ENCODE peak calls at places on chromosomes 6 and 20, in nine cellular contexts. One of them, this sample, is unnamed.

GRCh38 chr6:43780293-43780692 is 10.3 kb downstream of the VEGFA start:
- DNase-seq in T-helper 1 cell: no peak
- DNase-seq in lower lobe of right lung: no peak
- DNase-seq in neuronal stem cell: no peak
- DNase-seq in cardiac muscle cell: no peak
- DNase-seq in GF-D8: no peak
- DNase-seq in T-helper 17 cell: no peak
- DNase-seq in transverse colon: no peak
- DNase-seq in H9: no peak
- DNase-seq in this sample: no peak

GRCh38 chr6:5787054-5787720 is 219.5 kb downstream of the NRN1 start:
- DNase-seq in transverse colon: no peak
- DNase-seq in neuronal stem cell: no peak
- DNase-seq in H9: no peak
- DNase-seq in GF-D8: no peak
- DNase-seq in T-helper 1 cell: no peak
- DNase-seq in cardiac muscle cell: no peak
- DNase-seq in lower lobe of right lung: no peak
- DNase-seq in T-helper 17 cell: no peak
- DNase-seq in this sample: no peak

GRCh38 chr20:63102720-63103375 is 96.1 kb upstream of the BHLHE23 start:
- DNase-seq in lower lobe of right lung: peak
- DNase-seq in neuronal stem cell: no peak
- DNase-seq in T-helper 1 cell: peak
- DNase-seq in T-helper 17 cell: peak
- DNase-seq in transverse colon: peak
- DNase-seq in H9: no peak
- DNase-seq in cardiac muscle cell: peak
- DNase-seq in GF-D8: peak
- DNase-seq in this sample: no peak

GRCh38 chr6:129110687-129111343 is 227.9 kb downstream of the LAMA2 start:
- DNase-seq in T-helper 17 cell: no peak
- DNase-seq in transverse colon: no peak
- DNase-seq in lower lobe of right lung: no peak
- DNase-seq in GF-D8: no peak
- DNase-seq in neuronal stem cell: no peak
- DNase-seq in H9: no peak
- DNase-seq in cardiac muscle cell: peak
- DNase-seq in T-helper 1 cell: no peak
- DNase-seq in this sample: no peak

GRCh38 chr6:33607126-33607783 is 13.9 kb upstream of the ITPR3 start:
- DNase-seq in lower lobe of right lung: no peak
- DNase-seq in cardiac muscle cell: no peak
- DNase-seq in H9: no peak
- DNase-seq in neuronal stem cell: no peak
- DNase-seq in T-helper 17 cell: no peak
- DNase-seq in transverse colon: no peak
- DNase-seq in T-helper 1 cell: no peak
- DNase-seq in GF-D8: no peak
- DNase-seq in this sample: no peak

GRCh38 chr6:136085370-136086115 is 164.6 kb downstream of the MTFR2 start:
- DNase-seq in lower lobe of right lung: no peak
- DNase-seq in T-helper 17 cell: no peak
- DNase-seq in H9: no peak
- DNase-seq in cardiac muscle cell: no peak
- DNase-seq in transverse colon: no peak
- DNase-seq in neuronal stem cell: no peak
- DNase-seq in GF-D8: no peak
- DNase-seq in T-helper 1 cell: no peak
- DNase-seq in this sample: no peak

GRCh38 chr6:167699141-167700036 is 127.3 kb upstream of the AFDN start:
- DNase-seq in lower lobe of right lung: peak
- DNase-seq in T-helper 1 cell: no peak
- DNase-seq in transverse colon: peak
- DNase-seq in cardiac muscle cell: peak
- DNase-seq in neuronal stem cell: no peak
- DNase-seq in GF-D8: peak
- DNase-seq in H9: no peak
- DNase-seq in T-helper 17 cell: no peak
- DNase-seq in this sample: no peak

GRCh38 chr20:32877507-32877906 is 18.8 kb downstream of the EFCAB8 start:
- DNase-seq in H9: no peak
- DNase-seq in T-helper 1 cell: no peak
- DNase-seq in transverse colon: no peak
- DNase-seq in cardiac muscle cell: peak
- DNase-seq in GF-D8: no peak
- DNase-seq in lower lobe of right lung: no peak
- DNase-seq in T-helper 17 cell: no peak
- DNase-seq in neuronal stem cell: no peak
- DNase-seq in this sample: no peak

GRCh38 chr6:130788954-130789353 is 38.3 kb upstream of the SMLR1 start:
- DNase-seq in T-helper 17 cell: no peak
- DNase-seq in T-helper 1 cell: no peak
- DNase-seq in lower lobe of right lung: no peak
- DNase-seq in cardiac muscle cell: no peak
- DNase-seq in transverse colon: no peak
- DNase-seq in GF-D8: no peak
- DNase-seq in neuronal stem cell: no peak
- DNase-seq in H9: no peak
- DNase-seq in this sample: no peak

GRCh38 chr6:139308936-139309603 is 17.3 kb upstream of the TXLNB start:
- DNase-seq in GF-D8: no peak
- DNase-seq in cardiac muscle cell: peak
- DNase-seq in lower lobe of right lung: no peak
- DNase-seq in T-helper 17 cell: no peak
- DNase-seq in T-helper 1 cell: no peak
- DNase-seq in H9: no peak
- DNase-seq in transverse colon: peak
- DNase-seq in neuronal stem cell: no peak
- DNase-seq in this sample: no peak

GRCh38 chr6:168061269-168062210 is 17.5 kb downstream of the FRMD1 start:
- DNase-seq in cardiac muscle cell: no peak
- DNase-seq in T-helper 17 cell: no peak
- DNase-seq in H9: no peak
- DNase-seq in transverse colon: peak
- DNase-seq in neuronal stem cell: no peak
- DNase-seq in GF-D8: no peak
- DNase-seq in T-helper 1 cell: no peak
- DNase-seq in lower lobe of right lung: no peak
- DNase-seq in this sample: peak

GRCh38 chr20:11891827-11892521 is 25.7 kb upstream of the BTBD3 start:
- DNase-seq in lower lobe of right lung: peak
- DNase-seq in cardiac muscle cell: peak
- DNase-seq in T-helper 17 cell: no peak
- DNase-seq in T-helper 1 cell: no peak
- DNase-seq in GF-D8: peak
- DNase-seq in transverse colon: peak
- DNase-seq in neuronal stem cell: peak
- DNase-seq in H9: peak
- DNase-seq in this sample: peak

GRCh38 chr6:105301072-105301503 is 101.8 kb downstream of the PREP start:
- DNase-seq in lower lobe of right lung: no peak
- DNase-seq in neuronal stem cell: no peak
- DNase-seq in cardiac muscle cell: peak
- DNase-seq in GF-D8: no peak
- DNase-seq in transverse colon: no peak
- DNase-seq in T-helper 17 cell: no peak
- DNase-seq in T-helper 1 cell: no peak
- DNase-seq in H9: no peak
- DNase-seq in this sample: no peak

GRCh38 chr6:108009894-108010293 is 51.9 kb upstream of the SEC63 start:
- DNase-seq in cardiac muscle cell: no peak
- DNase-seq in H9: no peak
- DNase-seq in lower lobe of right lung: no peak
- DNase-seq in T-helper 17 cell: no peak
- DNase-seq in transverse colon: no peak
- DNase-seq in neuronal stem cell: no peak
- DNase-seq in T-helper 1 cell: no peak
- DNase-seq in GF-D8: no peak
- DNase-seq in this sample: no peak

GRCh38 chr6:168683621-168684020 is 242.6 kb downstream of the SMOC2 start:
- DNase-seq in T-helper 17 cell: no peak
- DNase-seq in H9: no peak
- DNase-seq in GF-D8: no peak
- DNase-seq in neuronal stem cell: peak
- DNase-seq in T-helper 1 cell: no peak
- DNase-seq in cardiac muscle cell: no peak
- DNase-seq in lower lobe of right lung: no peak
- DNase-seq in transverse colon: no peak
- DNase-seq in this sample: no peak

GRCh38 chr6:119319694-119320093 is 29.9 kb downstream of the MAN1A1 start:
- DNase-seq in GF-D8: no peak
- DNase-seq in lower lobe of right lung: no peak
- DNase-seq in neuronal stem cell: no peak
- DNase-seq in T-helper 17 cell: no peak
- DNase-seq in cardiac muscle cell: no peak
- DNase-seq in T-helper 1 cell: no peak
- DNase-seq in H9: no peak
- DNase-seq in transverse colon: no peak
- DNase-seq in this sample: no peak

GRCh38 chr6:87291879-87292278 is 30.5 kb upstream of the SMIM8 start:
- DNase-seq in T-helper 1 cell: no peak
- DNase-seq in T-helper 17 cell: no peak
- DNase-seq in GF-D8: no peak
- DNase-seq in cardiac muscle cell: no peak
- DNase-seq in neuronal stem cell: no peak
- DNase-seq in transverse colon: no peak
- DNase-seq in H9: no peak
- DNase-seq in lower lobe of right lung: no peak
- DNase-seq in this sample: no peak

GRCh38 chr6:133130863-133131262 is 110.3 kb upstream of the EYA4 start:
- DNase-seq in lower lobe of right lung: peak
- DNase-seq in cardiac muscle cell: peak
- DNase-seq in GF-D8: no peak
- DNase-seq in neuronal stem cell: no peak
- DNase-seq in T-helper 17 cell: no peak
- DNase-seq in transverse colon: no peak
- DNase-seq in T-helper 1 cell: no peak
- DNase-seq in H9: no peak
- DNase-seq in this sample: peak

GRCh38 chr6:62683063-62683462 is 397.0 kb upstream of the KHDRBS2 start:
- DNase-seq in lower lobe of right lung: no peak
- DNase-seq in transverse colon: no peak
- DNase-seq in T-helper 17 cell: no peak
- DNase-seq in cardiac muscle cell: no peak
- DNase-seq in T-helper 1 cell: no peak
- DNase-seq in neuronal stem cell: no peak
- DNase-seq in H9: no peak
- DNase-seq in GF-D8: no peak
- DNase-seq in this sample: no peak

GRCh38 chr20:38657390-38657789 is 55.8 kb downstream of the ARHGAP40 start:
- DNase-seq in cardiac muscle cell: no peak
- DNase-seq in T-helper 17 cell: no peak
- DNase-seq in neuronal stem cell: no peak
- DNase-seq in T-helper 1 cell: no peak
- DNase-seq in lower lobe of right lung: no peak
- DNase-seq in transverse colon: no peak
- DNase-seq in GF-D8: no peak
- DNase-seq in H9: no peak
- DNase-seq in this sample: no peak

GRCh38 chr6:5104667-5105066 is 19.5 kb downstream of the PPP1R3G start:
- DNase-seq in cardiac muscle cell: no peak
- DNase-seq in GF-D8: no peak
- DNase-seq in transverse colon: no peak
- DNase-seq in T-helper 17 cell: no peak
- DNase-seq in T-helper 1 cell: no peak
- DNase-seq in H9: no peak
- DNase-seq in lower lobe of right lung: no peak
- DNase-seq in neuronal stem cell: no peak
- DNase-seq in this sample: no peak

GRCh38 chr6:150143521-150144293 is 863 bp downstream of the PPP1R14C start:
- DNase-seq in T-helper 17 cell: no peak
- DNase-seq in GF-D8: no peak
- DNase-seq in H9: no peak
- DNase-seq in neuronal stem cell: peak
- DNase-seq in lower lobe of right lung: peak
- DNase-seq in transverse colon: peak
- DNase-seq in T-helper 1 cell: no peak
- DNase-seq in cardiac muscle cell: no peak
- DNase-seq in this sample: no peak

GRCh38 chr20:47985092-47985850 is 200.0 kb upstream of the SULF2 start:
- DNase-seq in T-helper 17 cell: no peak
- DNase-seq in H9: peak
- DNase-seq in lower lobe of right lung: no peak
- DNase-seq in neuronal stem cell: no peak
- DNase-seq in transverse colon: no peak
- DNase-seq in GF-D8: no peak
- DNase-seq in T-helper 1 cell: no peak
- DNase-seq in cardiac muscle cell: peak
- DNase-seq in this sample: no peak

GRCh38 chr6:159249752-159250151 is 80.6 kb downstream of the FNDC1 start:
- DNase-seq in lower lobe of right lung: no peak
- DNase-seq in T-helper 17 cell: no peak
- DNase-seq in H9: no peak
- DNase-seq in GF-D8: no peak
- DNase-seq in neuronal stem cell: no peak
- DNase-seq in transverse colon: no peak
- DNase-seq in cardiac muscle cell: no peak
- DNase-seq in T-helper 1 cell: no peak
- DNase-seq in this sample: no peak

GRCh38 chr6:1821188-1822183 is 211.8 kb downstream of the FOXC1 start:
- DNase-seq in lower lobe of right lung: no peak
- DNase-seq in transverse colon: no peak
- DNase-seq in cardiac muscle cell: peak
- DNase-seq in H9: no peak
- DNase-seq in neuronal stem cell: no peak
- DNase-seq in T-helper 1 cell: no peak
- DNase-seq in T-helper 17 cell: no peak
- DNase-seq in GF-D8: no peak
- DNase-seq in this sample: no peak

GRCh38 chr20:46954490-46955038 is 59.9 kb downstream of the EYA2 start:
- DNase-seq in transverse colon: no peak
- DNase-seq in neuronal stem cell: no peak
- DNase-seq in cardiac muscle cell: peak
- DNase-seq in GF-D8: no peak
- DNase-seq in T-helper 17 cell: no peak
- DNase-seq in T-helper 1 cell: no peak
- DNase-seq in H9: no peak
- DNase-seq in lower lobe of right lung: no peak
- DNase-seq in this sample: no peak

GRCh38 chr6:39790772-39791171 is 1.4 kb upstream of the DAAM2 start:
- DNase-seq in T-helper 1 cell: no peak
- DNase-seq in T-helper 17 cell: no peak
- DNase-seq in H9: no peak
- DNase-seq in transverse colon: no peak
- DNase-seq in lower lobe of right lung: no peak
- DNase-seq in GF-D8: no peak
- DNase-seq in cardiac muscle cell: no peak
- DNase-seq in neuronal stem cell: no peak
- DNase-seq in this sample: no peak

GRCh38 chr6:52577022-52577777 is at the start of gene TRAM2:
- DNase-seq in T-helper 1 cell: peak
- DNase-seq in T-helper 17 cell: peak
- DNase-seq in cardiac muscle cell: peak
- DNase-seq in GF-D8: peak
- DNase-seq in transverse colon: peak
- DNase-seq in lower lobe of right lung: peak
- DNase-seq in neuronal stem cell: peak
- DNase-seq in H9: peak
- DNase-seq in this sample: peak

GRCh38 chr6:135739288-135739687 is 112.2 kb upstream of the PDE7B start:
- DNase-seq in transverse colon: no peak
- DNase-seq in H9: no peak
- DNase-seq in lower lobe of right lung: no peak
- DNase-seq in GF-D8: no peak
- DNase-seq in T-helper 1 cell: no peak
- DNase-seq in neuronal stem cell: no peak
- DNase-seq in T-helper 17 cell: no peak
- DNase-seq in cardiac muscle cell: peak
- DNase-seq in this sample: no peak

GRCh38 chr6:128491643-128492206 is 28.7 kb downstream of the PTPRK start:
- DNase-seq in cardiac muscle cell: peak
- DNase-seq in H9: no peak
- DNase-seq in GF-D8: no peak
- DNase-seq in neuronal stem cell: no peak
- DNase-seq in transverse colon: no peak
- DNase-seq in lower lobe of right lung: no peak
- DNase-seq in T-helper 1 cell: no peak
- DNase-seq in T-helper 17 cell: no peak
- DNase-seq in this sample: peak

GRCh38 chr20:44467289-44467883 is 8.3 kb upstream of the TTPAL start:
- DNase-seq in GF-D8: no peak
- DNase-seq in T-helper 17 cell: no peak
- DNase-seq in H9: no peak
- DNase-seq in transverse colon: no peak
- DNase-seq in T-helper 1 cell: no peak
- DNase-seq in lower lobe of right lung: no peak
- DNase-seq in cardiac muscle cell: peak
- DNase-seq in neuronal stem cell: no peak
- DNase-seq in this sample: no peak